ENCODE peak calls at places on chromosomes 7 and 10, in five cellular contexts. I is stimulated activated CD4-positive, alpha-beta T cell treated with anti-CD3 and anti-CD28 coated beads, Interleukin-1b, Interleukin-23, amount 100 ng/mL, for 24 hours; J is NCI-H1436; W is GF-D8; L is NCI-H2081. Y is an unnamed sample.

GRCh38 chr7:124818807-124819206 is 53.2 kb upstream of the GPR37 start:
- DNase-seq in J (no peak), I (no peak), W (no peak), L (no peak), Y (no peak)

GRCh38 chr10:5812283-5813090 is 747 bp downstream of the GDI2 start:
- DNase-seq in L (no peak), I (no peak), J (no peak), W (no peak), Y (no peak)

GRCh38 chr10:70956029-70956759 is 67.8 kb upstream of the PCBD1 start:
- DNase-seq in I (no peak), L (no peak), W (no peak), J (no peak), Y (no peak)

GRCh38 chr10:22252801-22253577 is 35.2 kb upstream of the EBLN1 start:
- DNase-seq in L (no peak), J (no peak), I (peak; percentile 18), W (no peak), Y (no peak)

GRCh38 chr10:614772-615582 is 74.5 kb downstream of the DIP2C start:
- DNase-seq in W (no peak), J (no peak), L (no peak), I (no peak), Y (no peak)

GRCh38 chr7:4806983-4807625 is 31.7 kb downstream of the AP5Z1 start:
- DNase-seq in L (no peak), W (no peak), J (no peak), I (no peak), Y (no peak)

GRCh38 chr7:69773535-69774225 is 175.4 kb downstream of the AUTS2 start:
- DNase-seq in J (no peak), L (no peak), W (no peak), I (no peak), Y (no peak)

GRCh38 chr7:46812047-46812672 is 769.8 kb downstream of the TNS3 start:
- DNase-seq in J (no peak), L (no peak), W (no peak), I (no peak), Y (no peak)

GRCh38 chr7:79221211-79221610 is 232.3 kb downstream of the MAGI2 start:
- DNase-seq in L (no peak), I (no peak), W (no peak), J (no peak), Y (no peak)

GRCh38 chr10:77609781-77610272 is 27.8 kb downstream of the KCNMA1 start:
- DNase-seq in I (no peak), J (no peak), L (no peak), W (no peak), Y (no peak)

GRCh38 chr7:33067921-33068320 is 5.3 kb upstream of the NT5C3A start:
- DNase-seq in I (no peak), J (no peak), W (no peak), L (no peak), Y (no peak)

GRCh38 chr10:113479346-113480080 is 73.3 kb upstream of the HABP2 start:
- DNase-seq in J (no peak), L (no peak), I (no peak), W (no peak), Y (no peak)

GRCh38 chr10:127196227-127196954 is at the start of gene INSYN2A:
- DNase-seq in L (no peak), J (peak; percentile 24), I (no peak), W (no peak), Y (no peak)

GRCh38 chr10:90602815-90603600 is 254.8 kb downstream of the HTR7 start:
- DNase-seq in L (no peak), I (no peak), J (no peak), W (no peak), Y (no peak)

Y was measured in GOT3.